ENCODE peak calls at places on chromosomes 3 and 15, in nine cellular contexts. C is Panc1, E is HCT116, D is HepG2, A is K562, K is SK-N-MC, V is GM12878, X is stomach, W is HL-60. J is an unnamed sample.
A peak's percentile ranks its signal among the peaks of the same experiment; 100 is the strongest.

GRCh38 chr15:71572452-71573053 is 237.8 kb upstream of the NR2E3 start:
- DNase-seq in A (no peak), E (peak; percentile 23), C (no peak), W (no peak), V (no peak), X (peak; percentile 76), K (no peak), D (no peak), J (no peak)

GRCh38 chr15:94875550-94875949 is 644.2 kb downstream of the MCTP2 start:
- DNase-seq in E (no peak), V (no peak), K (no peak), C (no peak), X (no peak), D (no peak), A (no peak), W (no peak), J (no peak)

GRCh38 chr3:35664460-35664919 is 25.2 kb downstream of the ARPP21 start:
- DNase-seq in K (no peak), E (no peak), A (no peak), X (peak; percentile 31), D (no peak), W (no peak), C (no peak), V (peak; percentile 2), J (peak; percentile 72)

GRCh38 chr3:128486692-128487537 is 6.1 kb downstream of the GATA2 start:
- DNase-seq in K (no peak), E (no peak), A (peak; percentile 27), W (peak; percentile 27), X (no peak), D (no peak), C (no peak), V (no peak), J (peak; percentile 62)

GRCh38 chr3:133769536-133769935 is 23.3 kb downstream of the TF start:
- DNase-seq in K (no peak), D (no peak), X (no peak), E (no peak), W (no peak), C (no peak), V (no peak), A (no peak), J (no peak)

GRCh38 chr3:37223084-37223975 is 48.9 kb upstream of the LRRFIP2 start:
- DNase-seq in W (peak; percentile 28), D (peak; percentile 29), K (no peak), X (no peak), A (no peak), E (no peak), C (no peak), V (no peak), J (no peak)

GRCh38 chr15:63600001-63600645 is 2.9 kb downstream of the FBXL22 start:
- DNase-seq in W (peak; percentile 25), D (no peak), V (no peak), C (no peak), A (no peak), X (no peak), K (no peak), E (no peak), J (no peak)

GRCh38 chr3:57910988-57911387 is 97.2 kb upstream of the FLNB start:
- DNase-seq in A (no peak), C (no peak), K (no peak), X (no peak), V (no peak), W (peak; percentile 9), E (peak; percentile 27), D (peak; percentile 16), J (no peak)

GRCh38 chr3:183287301-183287971 is 34.4 kb downstream of the B3GNT5 start:
- DNase-seq in K (no peak), V (no peak), X (no peak), E (no peak), D (no peak), W (no peak), A (peak; percentile 36), C (no peak), J (no peak)
- TF ChIP-seq POLR2AphosphoS5 in K (no peak), V (no peak), X (no peak), E (no peak), D (no peak), W (no peak), A (peak; percentile 32), C (no peak), J (no peak)

GRCh38 chr15:32861741-32862140 is 143.9 kb downstream of the GREM1 start:
- DNase-seq in C (no peak), W (no peak), D (no peak), A (no peak), E (no peak), X (no peak), V (no peak), K (no peak), J (peak; percentile 82)
- H3K4me3 ChIP-seq in C (no peak overlapping the region), W (no peak overlapping the region), D (no peak overlapping the region), A (no peak overlapping the region), E (no peak overlapping the region), X (no peak overlapping the region), V (no peak overlapping the region), K (peak overlapping the region; percentile 63), J (peak overlapping the region; percentile 31)

GRCh38 chr3:160218141-160218540 is 7.1 kb upstream of the C3orf80 start:
- DNase-seq in W (no peak), A (no peak), C (no peak), V (no peak), E (no peak), X (no peak), K (no peak), D (no peak), J (no peak)
- TF ChIP-seq POLR2AphosphoS5 in W (no peak), A (no peak), C (no peak), V (no peak), E (no peak), X (no peak), K (no peak), D (no peak), J (no peak)

DNA sequence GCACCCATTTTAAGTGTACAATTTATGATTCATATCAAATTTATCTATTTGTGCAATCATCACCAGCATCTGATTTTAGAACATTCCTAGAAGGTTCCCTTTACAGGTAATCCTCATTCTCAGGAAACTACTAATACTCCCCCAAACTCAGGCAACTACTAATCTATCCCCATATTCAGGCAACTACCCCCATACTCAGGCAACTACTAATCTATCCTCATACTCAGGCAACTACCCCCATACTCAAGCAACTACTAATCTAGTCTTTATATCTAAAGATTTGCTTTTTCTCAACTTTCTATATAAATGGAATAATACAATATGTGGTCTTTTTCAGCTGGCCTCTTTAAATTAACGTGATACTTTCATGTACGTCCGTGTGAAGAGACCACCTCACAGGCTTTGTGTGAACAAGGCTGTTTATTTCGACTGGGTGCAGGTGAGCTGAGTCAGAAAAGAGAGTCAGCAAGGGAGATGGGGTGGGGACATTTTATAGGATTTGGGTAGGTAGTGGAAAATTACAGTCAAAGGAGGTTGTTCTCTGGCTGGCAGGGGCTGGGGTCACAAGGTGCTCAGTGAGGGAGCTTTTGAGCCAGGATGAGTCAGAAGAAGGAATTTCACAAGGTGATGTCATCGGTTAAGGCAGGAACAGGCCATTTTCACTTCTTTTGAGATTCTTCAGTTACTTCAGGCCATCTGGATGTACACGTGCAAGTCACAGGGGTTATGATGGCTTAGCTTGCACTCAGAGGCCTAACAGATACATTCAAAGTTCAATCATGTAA is 1444.5 kb upstream of the CADM2 start:
- DNase-seq in V (no peak), A (no peak), D (no peak), K (no peak), W (no peak), E (no peak), X (no peak), C (no peak), J (no peak)
- H3K4me3 ChIP-seq in V (no peak overlapping the region), A (no peak overlapping the region), D (no peak overlapping the region), K (no peak overlapping the region), W (no peak overlapping the region), E (no peak overlapping the region), X (no peak overlapping the region), C (no peak overlapping the region), J (no peak overlapping the region)

DNA sequence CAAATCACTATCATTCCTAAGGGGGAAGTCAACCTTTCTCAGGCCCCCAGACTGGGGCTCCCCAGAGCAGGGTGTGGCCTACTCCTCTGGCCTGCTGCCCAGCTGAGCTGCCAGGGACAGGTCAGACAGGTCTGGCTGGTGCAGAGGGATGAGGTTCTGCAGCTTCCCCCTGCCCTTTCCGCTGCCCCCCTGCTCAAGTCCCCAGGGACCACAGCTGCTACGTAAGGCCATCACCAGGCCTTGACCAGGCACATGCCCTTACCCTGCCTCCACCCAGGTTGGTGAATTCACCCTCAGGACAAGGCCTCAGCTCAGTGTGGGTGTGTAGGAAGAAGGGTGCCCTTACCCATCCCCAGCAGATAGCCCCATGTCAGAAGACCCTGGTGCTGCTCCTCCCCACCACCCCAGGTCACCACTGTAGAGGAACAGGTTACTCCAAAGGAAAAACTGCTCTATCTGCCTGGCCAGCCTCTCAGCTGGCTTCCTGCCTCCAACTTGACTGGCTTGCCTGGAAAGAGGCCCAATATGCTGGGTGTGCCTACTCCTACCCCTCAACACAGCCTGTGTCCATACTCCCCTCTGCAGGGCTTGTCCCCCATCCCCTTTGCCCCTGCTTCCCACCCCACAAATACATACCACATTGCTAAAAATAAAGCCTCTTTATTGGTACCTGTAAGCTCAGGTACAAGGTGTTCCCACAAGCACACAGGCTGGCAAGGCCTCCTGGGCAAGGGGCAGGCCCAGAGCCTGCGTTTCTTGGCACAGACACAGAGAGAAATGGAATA is 12.0 kb downstream of the CSRNP1 start:
- DNase-seq in A (no peak), D (no peak), C (no peak), X (peak; percentile 91), W (no peak), V (no peak), K (no peak), E (no peak), J (peak; percentile 88)
- TF ChIP-seq POLR2AphosphoS5 in A (no peak), D (no peak), C (no peak), X (peak; percentile 65), W (no peak), V (peak; percentile 73), K (no peak), E (peak; percentile 72), J (peak; percentile 65)

GRCh38 chr15:81091889-81092558 is 42.0 kb upstream of the CFAP161 start:
- DNase-seq in A (peak; percentile 24), K (no peak), C (peak; percentile 45), W (no peak), E (peak; percentile 86), V (no peak), X (no peak), D (peak; percentile 13), J (no peak)
- H3K4me3 ChIP-seq in A (peak overlapping the region; percentile 11), K (no peak overlapping the region), C (no peak overlapping the region), W (no peak overlapping the region), E (peak overlapping the region; percentile 20), V (no peak overlapping the region), X (no peak overlapping the region), D (no peak overlapping the region), J (no peak overlapping the region)

GRCh38 chr15:65069179-65069578 is 1.4 kb upstream of the RASL12 start:
- DNase-seq in D (no peak), W (no peak), X (no peak), E (no peak), V (no peak), K (no peak), C (no peak), A (no peak), J (no peak)
- TF ChIP-seq POLR2AphosphoS5 in D (no peak), W (no peak), X (peak; percentile 18), E (no peak), V (no peak), K (no peak), C (no peak), A (no peak), J (no peak)

DNA sequence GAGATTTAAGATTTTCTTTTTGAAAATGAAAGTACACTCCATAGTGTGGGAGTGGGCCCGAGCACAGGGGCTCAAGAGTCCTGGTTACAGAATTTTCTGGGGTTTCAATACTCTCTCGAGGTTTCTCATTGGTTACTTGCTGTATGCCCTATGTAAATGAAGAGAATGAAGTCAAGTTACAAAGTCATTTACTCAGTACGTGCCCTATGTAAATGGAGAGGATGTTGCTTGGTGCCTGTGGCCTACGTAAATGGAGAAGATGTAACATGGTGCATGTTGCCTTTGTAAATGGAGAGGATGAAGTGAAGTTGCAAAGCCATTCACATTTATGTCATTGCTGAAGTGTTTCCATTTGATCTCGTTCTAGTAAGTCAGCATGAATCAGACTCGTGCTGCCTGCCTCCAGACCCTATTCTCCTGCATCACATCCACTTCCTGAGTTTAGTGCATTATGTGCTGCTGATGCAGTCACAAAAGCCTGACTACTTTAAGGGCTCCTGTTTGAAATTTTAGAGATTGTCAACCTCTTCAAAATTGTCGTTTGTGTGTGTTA is 302.0 kb downstream of the ZBBX start:
- DNase-seq in E (no peak), A (no peak), X (no peak), D (no peak), W (no peak), K (no peak), V (no peak), C (no peak), J (no peak)
- H3K4me3 ChIP-seq in E (no peak overlapping the region), A (no peak overlapping the region), X (no peak overlapping the region), D (no peak overlapping the region), W (no peak overlapping the region), K (no peak overlapping the region), V (no peak overlapping the region), C (peak overlapping the region; percentile 2), J (no peak overlapping the region)